ENCODE peak calls at places on chromosomes 3 and 15, in four cellular contexts. E is KBM-7, Q is SW480, L is D341Med. M is an unnamed sample.

GRCh38 chr15:51114437-51115119 is 19.9 kb upstream of the TNFAIP8L3 start:
- DNase-seq in E (no peak), Q (no peak), L (no peak), M (no peak)

GRCh38 chr3:18444597-18445420 is 19.7 kb upstream of the SATB1 start:
- DNase-seq in Q (peak; percentile 48), E (peak; percentile 83), L (peak; percentile 93), M (peak; percentile 44)

GRCh38 chr15:52652984-52653383 is 26.2 kb downstream of the ATOSA start:
- DNase-seq in E (peak; percentile 28), Q (no peak), L (no peak), M (peak; percentile 17)

GRCh38 chr3:172680684-172681083 is 30.2 kb downstream of the NCEH1 start:
- DNase-seq in Q (no peak), L (no peak), E (no peak), M (no peak)

GRCh38 chr15:67446449-67446848 is 74.5 kb upstream of the C15orf61 start:
- DNase-seq in Q (no peak), E (no peak), L (no peak), M (no peak)

GRCh38 chr15:49946681-49947080 is 172.4 kb downstream of the ATP8B4 start:
- DNase-seq in E (no peak), Q (no peak), L (no peak), M (no peak)

GRCh38 chr3:148723591-148723990 is 25.9 kb downstream of the AGTR1 start:
- DNase-seq in E (no peak), Q (no peak), L (no peak), M (no peak)

GRCh38 chr15:37289109-37289765 is 188.9 kb upstream of the MEIS2 start:
- DNase-seq in E (peak; percentile 5), Q (peak; percentile 4), L (no peak), M (peak; percentile 62)

GRCh38 chr15:92409006-92409405 is 15.3 kb downstream of the ST8SIA2 start:
- DNase-seq in Q (no peak), L (no peak), E (no peak), M (no peak)

GRCh38 chr3:62144482-62144881 is 228.9 kb downstream of the FEZF2 start:
- DNase-seq in Q (no peak), E (no peak), L (no peak), M (no peak)

GRCh38 chr15:73265536-73266153 is 103.1 kb downstream of the HCN4 start:
- DNase-seq in Q (peak; percentile 49), L (peak; percentile 77), E (peak; percentile 81), M (peak; percentile 80)

GRCh38 chr3:43958973-43959372 is 268.2 kb downstream of the ABHD5 start:
- DNase-seq in E (no peak), L (no peak), Q (no peak), M (no peak)

GRCh38 chr15:34331809-34332208 is 5.8 kb downstream of the SLC12A6 start:
- DNase-seq in L (no peak), E (peak; percentile 48), Q (no peak), M (no peak)

GRCh38 chr3:147656023-147656422 is 246.9 kb downstream of the ZIC1 start:
- DNase-seq in L (no peak), Q (peak; percentile 59), E (no peak), M (no peak)

GRCh38 chr3:132641837-132642538 is 17.6 kb downstream of the ACAD11 start:
- DNase-seq in E (peak; percentile 80), Q (peak; percentile 62), L (peak; percentile 49), M (peak; percentile 69)

GRCh38 chr3:98497381-98497780 is at the start of gene OR5K2:
- DNase-seq in L (no peak), E (no peak), Q (no peak), M (no peak)

GRCh38 chr15:94670436-94671034 is 439.2 kb downstream of the MCTP2 start:
- DNase-seq in E (peak; percentile 49), L (peak; percentile 38), Q (peak; percentile 61), M (peak; percentile 64)

GRCh38 chr3:79268422-79268821 is 499.4 kb downstream of the ROBO1 start:
- DNase-seq in L (no peak), Q (no peak), E (no peak), M (no peak)

GRCh38 chr3:118850687-118851086 is 184.0 kb downstream of the IGSF11 start:
- DNase-seq in E (no peak), Q (no peak), L (no peak), M (no peak)

GRCh38 chr15:62060896-62061280 is 641 bp upstream of the VPS13C start:
- DNase-seq in L (no peak), Q (no peak), E (no peak), M (no peak)

GRCh38 chr3:153290278-153291015 is 128.4 kb downstream of the RAP2B start:
- DNase-seq in Q (no peak), E (no peak), L (no peak), M (peak; percentile 72)

GRCh38 chr3:196268270-196269163 is 19.0 kb downstream of the PCYT1A start:
- DNase-seq in L (no peak), E (peak; percentile 14), Q (no peak), M (peak; percentile 28)

GRCh38 chr15:49279481-49280186 is 109.6 kb downstream of the GALK2 start:
- DNase-seq in L (no peak), E (no peak), Q (no peak), M (peak; percentile 11)

GRCh38 chr15:100981086-100981485 is 61.9 kb downstream of the LRRK1 start:
- DNase-seq in L (no peak), Q (no peak), E (no peak), M (no peak)

GRCh38 chr3:4897765-4898453 is 81.3 kb upstream of the BHLHE40 start:
- DNase-seq in L (no peak), E (no peak), Q (no peak), M (no peak)

GRCh38 chr15:100842756-100843730 is 36.6 kb upstream of the ALDH1A3 start:
- DNase-seq in L (no peak), E (no peak), Q (peak; percentile 70), M (no peak)

GRCh38 chr15:94056314-94056713 is 175.0 kb upstream of the MCTP2 start:
- DNase-seq in Q (no peak), E (no peak), L (no peak), M (no peak)

GRCh38 chr15:50183112-50183794 is 1.3 kb downstream of the SLC27A2 start:
- DNase-seq in E (peak; percentile 52), Q (peak; percentile 25), L (no peak), M (no peak)

GRCh38 chr3:99544819-99545281 is 93.5 kb upstream of the COL8A1 start:
- DNase-seq in Q (no peak), L (peak; percentile 19), E (no peak), M (no peak)

GRCh38 chr3:76442374-76442915 is 597.5 kb upstream of the ROBO2 start:
- DNase-seq in L (no peak), Q (no peak), E (no peak), M (peak; percentile 19)

GRCh38 chr3:190319660-190320059 is 2.6 kb downstream of the CLDN1 start:
- DNase-seq in L (no peak), Q (peak; percentile 68), E (no peak), M (no peak)

GRCh38 chr3:179421500-179421899 is 29.8 kb downstream of the GNB4 start:
- DNase-seq in E (peak; percentile 39), Q (peak; percentile 16), L (peak; percentile 32), M (peak; percentile 75)

GRCh38 chr3:42195879-42196330 is 70.1 kb downstream of the CCK start:
- DNase-seq in E (no peak), Q (no peak), L (no peak), M (no peak)

GRCh38 chr3:12660196-12660595 is 3.7 kb downstream of the RAF1 start:
- DNase-seq in Q (no peak), L (no peak), E (no peak), M (no peak)

GRCh38 chr15:75696854-75697259 is 15.8 kb downstream of the CSPG4 start:
- DNase-seq in E (no peak), Q (no peak), L (no peak), M (peak; percentile 36)

GRCh38 chr3:23663661-23664186 is 142.0 kb upstream of the UBE2E1 start:
- DNase-seq in L (no peak), E (no peak), Q (no peak), M (no peak)

GRCh38 chr3:136838641-136839555 is 20.0 kb downstream of the SLC35G2 start:
- DNase-seq in L (no peak), E (peak; percentile 77), Q (no peak), M (no peak)

GRCh38 chr15:31300981-31301686 is 25.5 kb upstream of the KLF13 start:
- DNase-seq in Q (no peak), E (no peak), L (peak; percentile 75), M (no peak)

GRCh38 chr3:65425880-65426279 is 612.8 kb downstream of the MAGI1 start:
- DNase-seq in Q (peak; percentile 10), E (no peak), L (no peak), M (peak; percentile 63)

M was measured in SK-MEL-5.